ENCODE peak calls at places on chromosomes 11 and 22, in four cellular contexts. One of them, this sample, is unnamed.

GRCh38 chr11:78940500-78941225 is 366.0 kb upstream of the NARS2 start:
- DNase-seq in H4: no peak
- DNase-seq in NCI-H1092: peak; percentile 96
- DNase-seq in CD8-positive, alpha-beta memory T cell: no peak
- DNase-seq in this sample: no peak

GRCh38 chr22:38705235-38706100 is at the start of gene GTPBP1:
- DNase-seq in H4: peak; percentile 100
- DNase-seq in NCI-H1092: peak; percentile 100
- DNase-seq in CD8-positive, alpha-beta memory T cell: peak; percentile 96
- DNase-seq in this sample: peak; percentile 97

GRCh38 chr11:35540526-35540925 is 15.1 kb upstream of the PAMR1 start:
- DNase-seq in H4: peak; percentile 79
- DNase-seq in NCI-H1092: no peak
- DNase-seq in CD8-positive, alpha-beta memory T cell: no peak
- DNase-seq in this sample: no peak

GRCh38 chr11:68806931-68807844 is 34.5 kb downstream of the CPT1A start:
- DNase-seq in H4: no peak
- DNase-seq in NCI-H1092: no peak
- DNase-seq in CD8-positive, alpha-beta memory T cell: no peak
- DNase-seq in this sample: no peak

GRCh38 chr11:112241486-112241885 is 15.3 kb downstream of the PTS start:
- DNase-seq in H4: peak; percentile 59
- DNase-seq in NCI-H1092: no peak
- DNase-seq in CD8-positive, alpha-beta memory T cell: no peak
- DNase-seq in this sample: no peak

GRCh38 chr11:62360685-62361084 is 23.4 kb downstream of the ASRGL1 start:
- DNase-seq in H4: no peak
- DNase-seq in NCI-H1092: no peak
- DNase-seq in CD8-positive, alpha-beta memory T cell: no peak
- DNase-seq in this sample: no peak

GRCh38 chr11:58024601-58025091 is 965 bp downstream of the OR9Q1 start:
- DNase-seq in H4: peak; percentile 95
- DNase-seq in NCI-H1092: peak; percentile 80
- DNase-seq in CD8-positive, alpha-beta memory T cell: no peak
- DNase-seq in this sample: no peak

GRCh38 chr22:35795476-35795875 is 77.8 kb downstream of the APOL5 start:
- DNase-seq in H4: no peak
- DNase-seq in NCI-H1092: no peak
- DNase-seq in CD8-positive, alpha-beta memory T cell: no peak
- DNase-seq in this sample: no peak

GRCh38 chr11:6621711-6622211 is 2.5 kb upstream of the TPP1 start:
- DNase-seq in H4: no peak
- DNase-seq in NCI-H1092: no peak
- DNase-seq in CD8-positive, alpha-beta memory T cell: no peak
- DNase-seq in this sample: no peak

GRCh38 chr11:108009497-108010360 is 1.0 kb downstream of the CUL5 start:
- DNase-seq in H4: no peak
- DNase-seq in NCI-H1092: no peak
- DNase-seq in CD8-positive, alpha-beta memory T cell: no peak
- DNase-seq in this sample: no peak

GRCh38 chr22:38267086-38267485 is 5.7 kb downstream of the TMEM184B start:
- DNase-seq in H4: no peak
- DNase-seq in NCI-H1092: no peak
- DNase-seq in CD8-positive, alpha-beta memory T cell: peak; percentile 58
- DNase-seq in this sample: peak; percentile 43

GRCh38 chr11:73270089-73270854 is 1.9 kb upstream of the P2RY6 start:
- DNase-seq in H4: no peak
- DNase-seq in NCI-H1092: no peak
- DNase-seq in CD8-positive, alpha-beta memory T cell: no peak
- DNase-seq in this sample: no peak

GRCh38 chr11:98365185-98365584 is 655.6 kb upstream of the CNTN5 start:
- DNase-seq in H4: no peak
- DNase-seq in NCI-H1092: no peak
- DNase-seq in CD8-positive, alpha-beta memory T cell: no peak
- DNase-seq in this sample: no peak

GRCh38 chr11:7004482-7004881 is 15.7 kb downstream of the ZNF214 start:
- DNase-seq in H4: no peak
- DNase-seq in NCI-H1092: no peak
- DNase-seq in CD8-positive, alpha-beta memory T cell: no peak
- DNase-seq in this sample: no peak

GRCh38 chr11:3631331-3631730 is 10.5 kb downstream of the ART5 start:
- DNase-seq in H4: no peak
- DNase-seq in NCI-H1092: no peak
- DNase-seq in CD8-positive, alpha-beta memory T cell: no peak
- DNase-seq in this sample: no peak

GRCh38 chr22:22061085-22062077 is 78.8 kb upstream of the TOP3B start:
- DNase-seq in H4: peak; percentile 53
- DNase-seq in NCI-H1092: no peak
- DNase-seq in CD8-positive, alpha-beta memory T cell: no peak
- DNase-seq in this sample: no peak

GRCh38 chr11:125211191-125211953 is 46.8 kb downstream of the PKNOX2 start:
- DNase-seq in H4: no peak
- DNase-seq in NCI-H1092: no peak
- DNase-seq in CD8-positive, alpha-beta memory T cell: no peak
- DNase-seq in this sample: no peak

GRCh38 chr11:27391336-27392015 is 28.5 kb upstream of the CCDC34 start:
- DNase-seq in H4: no peak
- DNase-seq in NCI-H1092: no peak
- DNase-seq in CD8-positive, alpha-beta memory T cell: no peak
- DNase-seq in this sample: no peak

GRCh38 chr11:104442320-104442719 is 278.4 kb upstream of the PDGFD start:
- DNase-seq in H4: no peak
- DNase-seq in NCI-H1092: no peak
- DNase-seq in CD8-positive, alpha-beta memory T cell: no peak
- DNase-seq in this sample: no peak

GRCh38 chr11:1691027-1691877 is 5.7 kb upstream of the KRTAP5-6 start:
- DNase-seq in H4: no peak
- DNase-seq in NCI-H1092: no peak
- DNase-seq in CD8-positive, alpha-beta memory T cell: no peak
- DNase-seq in this sample: no peak

GRCh38 chr11:67270256-67271211 is 4.3 kb downstream of the GRK2 start:
- DNase-seq in H4: no peak
- DNase-seq in NCI-H1092: no peak
- DNase-seq in CD8-positive, alpha-beta memory T cell: no peak
- DNase-seq in this sample: no peak

GRCh38 chr22:29480512-29481264 is 670 bp downstream of the NEFH start:
- DNase-seq in H4: no peak
- DNase-seq in NCI-H1092: no peak
- DNase-seq in CD8-positive, alpha-beta memory T cell: peak; percentile 31
- DNase-seq in this sample: no peak

GRCh38 chr11:10529279-10529678 is 11.7 kb downstream of the RNF141 start:
- DNase-seq in H4: no peak
- DNase-seq in NCI-H1092: no peak
- DNase-seq in CD8-positive, alpha-beta memory T cell: no peak
- DNase-seq in this sample: no peak

GRCh38 chr11:124867700-124868099 is 2.5 kb downstream of the ROBO3 start:
- DNase-seq in H4: no peak
- DNase-seq in NCI-H1092: peak; percentile 58
- DNase-seq in CD8-positive, alpha-beta memory T cell: no peak
- DNase-seq in this sample: no peak

GRCh38 chr11:29208117-29208516 is 808.7 kb downstream of the KCNA4 start:
- DNase-seq in H4: peak; percentile 79
- DNase-seq in NCI-H1092: no peak
- DNase-seq in CD8-positive, alpha-beta memory T cell: no peak
- DNase-seq in this sample: no peak

GRCh38 chr22:41106122-41106968 is 14.0 kb downstream of the EP300 start:
- DNase-seq in H4: no peak
- DNase-seq in NCI-H1092: no peak
- DNase-seq in CD8-positive, alpha-beta memory T cell: no peak
- DNase-seq in this sample: no peak

GRCh38 chr11:34721646-34722045 is 100.8 kb downstream of the EHF start:
- DNase-seq in H4: peak; percentile 80
- DNase-seq in NCI-H1092: no peak
- DNase-seq in CD8-positive, alpha-beta memory T cell: no peak
- DNase-seq in this sample: no peak

GRCh38 chr22:35752172-35752832 is 34.6 kb downstream of the APOL5 start:
- DNase-seq in H4: no peak
- DNase-seq in NCI-H1092: no peak
- DNase-seq in CD8-positive, alpha-beta memory T cell: no peak
- DNase-seq in this sample: no peak

GRCh38 chr11:121443688-121444275 is 8.3 kb upstream of the SORL1 start:
- DNase-seq in H4: no peak
- DNase-seq in NCI-H1092: no peak
- DNase-seq in CD8-positive, alpha-beta memory T cell: no peak
- DNase-seq in this sample: no peak

GRCh38 chr11:131841028-131841427 is 470.6 kb downstream of the NTM start:
- DNase-seq in H4: no peak
- DNase-seq in NCI-H1092: no peak
- DNase-seq in CD8-positive, alpha-beta memory T cell: no peak
- DNase-seq in this sample: no peak

GRCh38 chr11:66652651-66653050 is 14.1 kb downstream of the RBM4 start:
- DNase-seq in H4: no peak
- DNase-seq in NCI-H1092: no peak
- DNase-seq in CD8-positive, alpha-beta memory T cell: no peak
- DNase-seq in this sample: no peak

GRCh38 chr11:27991731-27992130 is 116.2 kb downstream of the KIF18A start:
- DNase-seq in H4: no peak
- DNase-seq in NCI-H1092: no peak
- DNase-seq in CD8-positive, alpha-beta memory T cell: no peak
- DNase-seq in this sample: no peak

GRCh38 chr22:17999851-18000250 is 24.5 kb downstream of the MICAL3 start:
- DNase-seq in H4: no peak
- DNase-seq in NCI-H1092: no peak
- DNase-seq in CD8-positive, alpha-beta memory T cell: no peak
- DNase-seq in this sample: no peak

GRCh38 chr22:43535741-43536140 is 123.9 kb downstream of the MPPED1 start:
- DNase-seq in H4: no peak
- DNase-seq in NCI-H1092: no peak
- DNase-seq in CD8-positive, alpha-beta memory T cell: no peak
- DNase-seq in this sample: no peak

GRCh38 chr11:123330071-123330470 is 100.0 kb upstream of the GRAMD1B start:
- DNase-seq in H4: no peak
- DNase-seq in NCI-H1092: no peak
- DNase-seq in CD8-positive, alpha-beta memory T cell: no peak
- DNase-seq in this sample: no peak

GRCh38 chr11:16804104-16804947 is 65.9 kb downstream of the C11orf58 start:
- DNase-seq in H4: no peak
- DNase-seq in NCI-H1092: no peak
- DNase-seq in CD8-positive, alpha-beta memory T cell: no peak
- DNase-seq in this sample: no peak

GRCh38 chr11:1881442-1882264 is 10.0 kb downstream of the PRR33 start:
- DNase-seq in H4: no peak
- DNase-seq in NCI-H1092: no peak
- DNase-seq in CD8-positive, alpha-beta memory T cell: no peak
- DNase-seq in this sample: peak; percentile 6

GRCh38 chr11:27153136-27153535 is 112.5 kb downstream of the BBOX1 start:
- DNase-seq in H4: no peak
- DNase-seq in NCI-H1092: no peak
- DNase-seq in CD8-positive, alpha-beta memory T cell: no peak
- DNase-seq in this sample: no peak